ENCODE peak calls at places on chromosomes 13 and 19, in nine cellular contexts. F is lower leg skin, Z is IMR-90, C is gastrocnemius medialis, Q is stomach, V is GM12878, P is transverse colon, K is suprapubic skin, M is body of pancreas. Y is an unnamed sample.

GRCh38 chr13:26759907-26760834 is at the start of gene GPR12:
- DNase-seq in F (no peak), Z (no peak), C (no peak), Q (no peak), V (no peak), P (no peak), K (no peak), M (no peak), Y (no peak)

GRCh38 chr19:53892301-53892980 is 10.4 kb downstream of the PRKCG start:
- DNase-seq in F (no peak), Z (no peak), C (no peak), Q (no peak), V (no peak), P (no peak), K (no peak), M (no peak), Y (no peak)

GRCh38 chr13:75769141-75769905 is 133.2 kb downstream of the LMO7 start:
- DNase-seq in F (no peak), Z (no peak), C (no peak), Q (no peak), V (no peak), P (no peak), K (no peak), M (no peak), Y (no peak)

GRCh38 chr13:45374917-45375316 is 33.9 kb upstream of the TPT1 start:
- DNase-seq in F (no peak), Z (peak), C (no peak), Q (no peak), V (no peak), P (no peak), K (no peak), M (no peak), Y (no peak)

GRCh38 chr19:38718747-38719543 is 25.3 kb downstream of the CAPN12 start:
- DNase-seq in F (no peak), Z (no peak), C (no peak), Q (peak), V (no peak), P (no peak), K (no peak), M (peak), Y (no peak)

GRCh38 chr19:14347999-14348889 is 33.0 kb upstream of the ADGRE5 start:
- DNase-seq in F (no peak), Z (no peak), C (peak), Q (peak), V (no peak), P (peak), K (no peak), M (peak), Y (peak)

GRCh38 chr19:49272204-49272603 is 52.8 kb downstream of the SLC6A16 start:
- DNase-seq in F (peak), Z (peak), C (no peak), Q (no peak), V (no peak), P (no peak), K (no peak), M (no peak), Y (no peak)

GRCh38 chr19:30324982-30325381 is 47.2 kb upstream of the ZNF536 start:
- DNase-seq in F (no peak), Z (no peak), C (no peak), Q (peak), V (no peak), P (no peak), K (peak), M (no peak), Y (no peak)

GRCh38 chr13:78910147-78910546 is 251.2 kb upstream of the OBI1 start:
- DNase-seq in F (no peak), Z (no peak), C (no peak), Q (no peak), V (no peak), P (no peak), K (no peak), M (no peak), Y (no peak)

GRCh38 chr13:114258589-114258988 is 22.8 kb upstream of the UPF3A start:
- DNase-seq in F (no peak), Z (no peak), C (no peak), Q (peak), V (no peak), P (peak), K (no peak), M (no peak), Y (no peak)

GRCh38 chr13:98252931-98253470 is 75.9 kb upstream of the RNF113B start:
- DNase-seq in F (no peak), Z (peak), C (no peak), Q (no peak), V (no peak), P (no peak), K (no peak), M (no peak), Y (no peak)

GRCh38 chr13:111177803-111178389 is 62.8 kb downstream of the ARHGEF7 start:
- DNase-seq in F (no peak), Z (peak), C (no peak), Q (no peak), V (no peak), P (no peak), K (no peak), M (no peak), Y (no peak)

GRCh38 chr19:55146648-55147218 is 2.3 kb downstream of the TNNT1 start:
- DNase-seq in F (no peak), Z (no peak), C (peak), Q (no peak), V (no peak), P (no peak), K (no peak), M (no peak), Y (no peak)

GRCh38 chr19:13621413-13621812 is 115.1 kb upstream of the CACNA1A start:
- DNase-seq in F (no peak), Z (peak), C (no peak), Q (no peak), V (no peak), P (no peak), K (no peak), M (no peak), Y (peak)

GRCh38 chr19:51783373-51783772 is 11.6 kb upstream of the FPR3 start:
- DNase-seq in F (no peak), Z (no peak), C (no peak), Q (no peak), V (no peak), P (no peak), K (no peak), M (no peak), Y (no peak)

GRCh38 chr19:6427131-6427530 is 2.5 kb upstream of the KHSRP start:
- DNase-seq in F (no peak), Z (no peak), C (no peak), Q (no peak), V (no peak), P (no peak), K (no peak), M (no peak), Y (peak)

GRCh38 chr19:6424939-6425731 is 524 bp upstream of the KHSRP start:
- DNase-seq in F (peak), Z (peak), C (peak), Q (peak), V (peak), P (peak), K (peak), M (peak), Y (peak)

GRCh38 chr19:6423499-6424189 is 967 bp downstream of the KHSRP start:
- DNase-seq in F (peak), Z (peak), C (no peak), Q (no peak), V (no peak), P (peak), K (no peak), M (peak), Y (peak)

GRCh38 chr19:6425732-6426686 is 1.4 kb upstream of the KHSRP start:
- DNase-seq in F (no peak), Z (no peak), C (no peak), Q (no peak), V (no peak), P (peak), K (no peak), M (no peak), Y (no peak)

GRCh38 chr19:6424190-6424938 is at the start of gene KHSRP:
- DNase-seq in F (no peak), Z (no peak), C (no peak), Q (no peak), V (no peak), P (no peak), K (no peak), M (no peak), Y (no peak)
- TF ChIP-seq POLR2A in F (peak), Z (peak), C (peak), Q (no peak), V (peak), P (peak), K (peak), M (peak), Y (no peak)

GRCh38 chr19:2578911-2579677 is 103.2 kb downstream of the GADD45B start:
- DNase-seq in F (peak), Z (peak), C (peak), Q (peak), V (no peak), P (peak), K (peak), M (peak), Y (peak)
- TF ChIP-seq POLR2A in F (no peak), Z (peak), C (no peak), Q (no peak), V (no peak), P (no peak), K (no peak), M (no peak), Y (no peak)

GRCh38 chr19:8242212-8242821 is 33.1 kb downstream of the CERS4 start:
- DNase-seq in F (no peak), Z (no peak), C (no peak), Q (no peak), V (no peak), P (no peak), K (no peak), M (no peak), Y (no peak)

GRCh38 chr19:8243146-8243545 is 34.0 kb downstream of the CERS4 start:
- DNase-seq in F (no peak), Z (no peak), C (no peak), Q (no peak), V (no peak), P (no peak), K (no peak), M (no peak), Y (no peak)

GRCh38 chr19:8241646-8242045 is 32.5 kb downstream of the CERS4 start:
- DNase-seq in F (no peak), Z (no peak), C (no peak), Q (no peak), V (no peak), P (no peak), K (no peak), M (no peak), Y (no peak)

GRCh38 chr19:8245869-8246835 is 37.0 kb downstream of the CERS4 start:
- DNase-seq in F (no peak), Z (no peak), C (no peak), Q (no peak), V (no peak), P (no peak), K (no peak), M (no peak), Y (no peak)

DNA sequence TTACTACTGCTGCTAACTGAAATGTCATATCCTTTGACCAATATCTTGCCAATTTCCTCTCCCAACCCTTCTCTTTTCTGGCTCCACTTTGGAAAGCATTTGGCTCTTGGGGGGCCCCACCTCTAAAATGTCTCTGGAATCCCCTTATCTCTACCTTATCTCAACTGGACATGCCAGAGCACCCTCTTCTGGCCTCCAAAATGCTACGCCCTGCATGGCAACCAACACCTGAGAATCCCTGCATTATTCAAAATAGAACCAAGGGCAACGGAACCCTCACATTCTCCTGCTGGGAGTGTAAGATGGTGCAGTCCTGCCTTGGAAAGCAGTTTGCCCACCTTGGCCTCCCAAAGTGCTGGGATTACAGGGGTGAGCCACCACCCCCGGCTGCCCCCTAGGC is 35.3 kb downstream of the CERS4 start:
- DNase-seq in F (no peak), Z (no peak), C (no peak), Q (no peak), V (no peak), P (no peak), K (no peak), M (no peak), Y (no peak)
- TF ChIP-seq POLR2A in F (no peak), Z (no peak), C (no peak), Q (no peak), V (no peak), P (no peak), K (no peak), M (no peak), Y (no peak)

DNA sequence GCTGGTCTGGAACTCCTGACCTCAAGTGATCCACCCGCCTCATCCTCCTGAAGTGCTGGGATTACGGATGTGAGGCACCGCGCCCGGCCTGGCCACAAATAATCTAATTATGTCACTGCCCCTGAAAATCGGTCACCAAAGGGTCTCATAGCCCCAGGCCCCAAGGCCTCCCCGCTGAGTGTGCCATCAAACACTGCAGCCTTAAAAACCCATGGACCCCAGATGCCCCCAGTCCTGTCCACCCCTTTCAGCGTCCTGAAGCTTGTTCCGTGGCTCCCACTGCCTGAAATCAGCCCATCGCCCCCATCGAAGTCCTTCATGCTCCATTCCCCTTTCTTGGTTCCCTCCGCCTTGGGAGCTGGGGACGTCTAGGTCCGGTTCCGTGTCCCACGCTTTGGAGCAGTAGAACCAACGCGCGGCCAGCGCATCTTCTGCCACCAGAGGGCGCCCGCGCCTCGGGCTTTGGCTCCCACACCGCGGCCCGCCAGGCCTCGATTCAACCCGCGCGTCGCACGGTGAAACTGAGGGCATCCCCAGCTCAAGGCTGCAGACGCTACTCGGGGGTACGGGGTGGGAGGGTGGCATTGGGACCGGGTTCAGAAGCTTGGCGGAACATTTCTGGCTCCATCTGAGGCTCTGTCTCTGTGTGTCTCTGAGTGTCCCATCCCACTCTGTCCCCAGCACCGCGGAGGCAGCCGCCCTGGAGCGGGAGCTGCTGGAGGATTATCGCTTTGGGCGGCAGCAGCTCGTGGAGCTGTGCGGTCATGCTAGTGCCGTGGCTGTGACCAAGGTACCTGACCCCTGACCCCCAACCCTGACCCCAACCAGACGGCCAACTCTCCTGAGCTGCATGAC is 3.5 kb downstream of the YJEFN3 start:
- DNase-seq in F (peak), Z (peak), C (peak), Q (peak), V (no peak), P (peak), K (peak), M (peak), Y (peak)
- TF ChIP-seq POLR2A in F (no peak), Z (peak), C (no peak), Q (no peak), V (peak), P (no peak), K (no peak), M (no peak), Y (no peak)

GRCh38 chr19:37655689-37656491 is 625 bp upstream of the ZFP30 start:
- DNase-seq in F (peak), Z (peak), C (peak), Q (peak), V (peak), P (peak), K (peak), M (peak), Y (peak)
- TF ChIP-seq POLR2A in F (no peak), Z (no peak), C (peak), Q (no peak), V (peak), P (no peak), K (no peak), M (no peak), Y (no peak)

GRCh38 chr19:23925285-23925684 is 10.6 kb downstream of the ZNF726 start:
- DNase-seq in F (no peak), Z (no peak), C (no peak), Q (no peak), V (no peak), P (no peak), K (no peak), M (no peak), Y (no peak)
- TF ChIP-seq POLR2A in F (no peak), Z (no peak), C (no peak), Q (no peak), V (no peak), P (no peak), K (no peak), M (no peak), Y (no peak)

GRCh38 chr19:21398851-21399250 is 1.9 kb downstream of the ZNF493 start:
- DNase-seq in F (no peak), Z (peak), C (no peak), Q (no peak), V (no peak), P (no peak), K (no peak), M (no peak), Y (no peak)

GRCh38 chr19:21396893-21397572 is at the start of gene ZNF493:
- DNase-seq in F (peak), Z (peak), C (peak), Q (peak), V (peak), P (peak), K (peak), M (peak), Y (peak)

DNA sequence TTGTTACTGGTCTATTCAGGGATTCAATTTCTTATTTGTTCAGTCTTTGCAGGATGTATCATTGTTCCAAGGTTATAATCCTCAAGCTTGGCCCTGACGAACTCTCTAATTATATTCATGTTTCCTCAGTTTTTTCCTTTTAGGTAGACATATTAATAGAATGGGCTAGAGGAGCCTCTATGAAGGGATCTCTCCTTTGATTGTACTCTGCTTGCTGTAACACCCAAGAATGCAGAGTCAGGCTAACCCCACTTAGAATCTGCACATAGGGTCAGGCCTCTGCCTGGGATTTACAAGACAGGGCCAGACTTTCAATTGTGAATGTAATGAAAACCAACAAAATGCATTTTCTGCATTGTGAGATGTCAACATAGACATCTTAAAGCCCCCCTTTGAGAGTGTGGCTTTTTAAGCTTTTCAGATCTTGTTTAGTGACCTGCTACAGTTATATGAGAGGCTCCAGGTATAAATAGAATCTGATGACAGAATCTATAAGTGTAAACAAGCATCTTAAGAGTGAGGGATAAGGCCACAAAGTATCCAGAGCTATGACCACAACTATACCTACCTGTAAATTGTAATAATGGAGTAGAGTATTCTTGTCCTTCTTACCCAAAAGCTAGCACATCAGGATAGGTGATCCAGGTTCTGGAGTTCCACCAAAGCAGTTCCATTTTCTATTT is 5.5 kb downstream of the ZNF493 start:
- DNase-seq in F (no peak), Z (no peak), C (no peak), Q (no peak), V (no peak), P (no peak), K (no peak), M (no peak), Y (no peak)
- TF ChIP-seq POLR2A in F (no peak), Z (no peak), C (no peak), Q (no peak), V (no peak), P (no peak), K (no peak), M (no peak), Y (no peak)

GRCh38 chr19:58569943-58570670 is 3.0 kb downstream of the MZF1 start:
- DNase-seq in F (no peak), Z (no peak), C (no peak), Q (no peak), V (no peak), P (peak), K (peak), M (peak), Y (peak)
- TF ChIP-seq POLR2A in F (no peak), Z (no peak), C (no peak), Q (no peak), V (peak), P (no peak), K (no peak), M (no peak), Y (no peak)

DNA sequence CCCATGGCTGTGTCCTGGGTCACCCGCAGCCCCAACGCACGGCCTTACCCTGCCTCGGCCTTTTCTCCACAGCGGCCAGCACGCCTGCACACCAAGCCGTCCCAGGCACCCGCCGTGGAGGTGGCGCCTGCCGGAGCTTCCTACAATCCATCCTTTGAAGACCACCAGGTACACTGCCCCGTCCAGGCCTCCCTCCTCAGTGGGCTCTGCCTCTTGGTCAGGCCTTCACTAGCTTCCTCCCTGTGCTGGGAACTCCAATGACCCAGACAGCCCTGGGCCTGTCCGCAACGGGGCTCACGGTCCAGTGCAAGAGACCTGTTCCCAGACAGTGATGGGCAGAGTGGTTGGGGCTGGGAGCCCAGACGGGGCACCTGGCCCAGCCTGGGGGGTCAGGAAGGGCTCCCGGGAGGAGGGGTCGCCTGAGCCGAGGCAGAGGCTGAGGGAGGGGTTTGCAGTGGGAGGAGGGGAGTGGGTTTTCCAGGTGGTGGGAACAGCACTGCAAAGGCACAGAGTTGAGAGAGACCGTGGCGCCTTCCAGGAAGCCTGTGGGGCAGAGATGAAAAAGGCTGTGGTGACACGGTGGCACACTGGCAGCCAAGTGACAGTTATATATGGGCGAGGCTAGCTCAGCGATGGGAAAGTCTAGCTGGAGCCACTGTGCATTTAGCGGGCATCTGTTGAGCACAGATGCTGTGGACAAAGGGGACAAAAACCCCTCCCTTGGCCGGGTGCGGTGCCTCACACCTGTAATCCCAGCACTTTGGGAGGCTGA is 7.3 kb downstream of the NOP53 start:
- DNase-seq in F (no peak), Z (no peak), C (no peak), Q (no peak), V (no peak), P (no peak), K (peak), M (no peak), Y (no peak)
- TF ChIP-seq POLR2A in F (no peak), Z (no peak), C (no peak), Q (no peak), V (peak), P (no peak), K (no peak), M (no peak), Y (no peak)

GRCh38 chr19:16197622-16198362 is at the start of gene AP1M1:
- DNase-seq in F (peak), Z (peak), C (peak), Q (peak), V (peak), P (peak), K (peak), M (peak), Y (peak)
- TF ChIP-seq POLR2A in F (no peak), Z (peak), C (peak), Q (no peak), V (peak), P (peak), K (peak), M (no peak), Y (no peak)